ENCODE peak calls at places on chromosome 15, in four cellular contexts. W, X, P and G are unnamed samples.
A peak's percentile ranks its signal among the peaks of the same experiment; 100 is the strongest.

GRCh38 chr15:80058851-80059785 is at the start of gene ZFAND6:
- DNase-seq in W (peak; percentile 98), X (peak; percentile 95), P (peak; percentile 74), G (peak; percentile 99)

GRCh38 chr15:58467121-58467721 is 35.4 kb downstream of the LIPC start:
- DNase-seq in W (no peak), X (no peak), P (no peak), G (no peak)

GRCh38 chr15:68231102-68231818 is 1.7 kb upstream of the CLN6 start:
- DNase-seq in W (no peak), X (no peak), P (no peak), G (no peak)

GRCh38 chr15:45704329-45705249 is 69.8 kb downstream of the SQOR start:
- DNase-seq in W (peak; percentile 82), X (no peak), P (no peak), G (peak; percentile 81)

GRCh38 chr15:77859491-77860060 is 217.9 kb downstream of the TBC1D2B start:
- DNase-seq in W (peak; percentile 67), X (no peak), P (no peak), G (peak; percentile 38)

GRCh38 chr15:33278816-33279612 is 31.8 kb upstream of the RYR3 start:
- DNase-seq in W (no peak), X (no peak), P (no peak), G (peak; percentile 40)

GRCh38 chr15:91124155-91124554 is 24.1 kb downstream of the SV2B start:
- DNase-seq in W (no peak), X (no peak), P (no peak), G (peak; percentile 48)

GRCh38 chr15:84001037-84001436 is 234.5 kb upstream of the GOLGA6L4 start:
- DNase-seq in W (no peak), X (no peak), P (no peak), G (no peak)

GRCh38 chr15:32870240-32871033 is 152.6 kb downstream of the GREM1 start:
- DNase-seq in W (no peak), X (peak; percentile 25), P (peak; percentile 60), G (no peak)

GRCh38 chr15:70190296-70190695 is 92.6 kb upstream of the TLE3 start:
- DNase-seq in W (no peak), X (no peak), P (no peak), G (no peak)

GRCh38 chr15:67120839-67121540 is 55.6 kb downstream of the SMAD3 start:
- DNase-seq in W (peak; percentile 31), X (peak; percentile 57), P (peak; percentile 51), G (no peak)

GRCh38 chr15:101520395-101520794 is 30.9 kb upstream of the PCSK6 start:
- DNase-seq in W (no peak), X (no peak), P (no peak), G (no peak)

GRCh38 chr15:94582368-94582767 is 351.0 kb downstream of the MCTP2 start:
- DNase-seq in W (peak; percentile 54), X (peak; percentile 26), P (peak; percentile 9), G (peak; percentile 77)

GRCh38 chr15:38533416-38533915 is 31.1 kb downstream of the RASGRP1 start:
- DNase-seq in W (no peak), X (no peak), P (no peak), G (no peak)

GRCh38 chr15:88383354-88383753 is 83.8 kb downstream of the MRPL46 start:
- DNase-seq in W (no peak), X (no peak), P (no peak), G (no peak)

GRCh38 chr15:31382693-31383005 is 56.0 kb downstream of the KLF13 start:
- DNase-seq in W (no peak), X (no peak), P (no peak), G (no peak)

GRCh38 chr15:82730022-82730530 is 20.4 kb upstream of the AP3B2 start:
- DNase-seq in W (no peak), X (no peak), P (no peak), G (peak; percentile 38)

GRCh38 chr15:83671603-83672002 is 17.7 kb downstream of the ADAMTSL3 start:
- DNase-seq in W (no peak), X (no peak), P (no peak), G (no peak)

GRCh38 chr15:41557673-41558399 is 1.2 kb upstream of the TYRO3 start:
- DNase-seq in W (peak; percentile 76), X (peak; percentile 82), P (peak; percentile 7), G (peak; percentile 90)

GRCh38 chr15:74121858-74122257 is 8.5 kb upstream of the ISLR2 start:
- DNase-seq in W (no peak), X (no peak), P (no peak), G (no peak)

GRCh38 chr15:82662641-82663040 is 15.5 kb upstream of the CPEB1 start:
- DNase-seq in W (no peak), X (no peak), P (no peak), G (no peak)

GRCh38 chr15:72285402-72285801 is 13.0 kb upstream of the PARP6 start:
- DNase-seq in W (peak; percentile 69), X (no peak), P (no peak), G (peak; percentile 76)

GRCh38 chr15:101406014-101406413 is 83.5 kb downstream of the PCSK6 start:
- DNase-seq in W (no peak), X (no peak), P (no peak), G (no peak)

GRCh38 chr15:100997442-100997841 is 78.3 kb downstream of the LRRK1 start:
- DNase-seq in W (no peak), X (no peak), P (no peak), G (no peak)

GRCh38 chr15:33679065-33679464 is 289.2 kb upstream of the CHRM5 start:
- DNase-seq in W (no peak), X (no peak), P (no peak), G (no peak)

GRCh38 chr15:70474682-70475438 is 288.5 kb downstream of the UACA start:
- DNase-seq in W (no peak), X (no peak), P (no peak), G (no peak)

GRCh38 chr15:69462493-69463181 is 10.0 kb downstream of the RPLP1 start:
- DNase-seq in W (peak; percentile 98), X (peak; percentile 98), P (peak; percentile 83), G (peak; percentile 99)

GRCh38 chr15:73928971-73929627 is 2.8 kb downstream of the LOXL1 start:
- DNase-seq in W (no peak), X (no peak), P (no peak), G (no peak)

GRCh38 chr15:36632196-36632595 is 52.8 kb downstream of the CDIN1 start:
- DNase-seq in W (no peak), X (no peak), P (no peak), G (no peak)
- TF ChIP-seq CREB1 in W (no peak), X (no peak), P (no peak), G (no peak)

DNA sequence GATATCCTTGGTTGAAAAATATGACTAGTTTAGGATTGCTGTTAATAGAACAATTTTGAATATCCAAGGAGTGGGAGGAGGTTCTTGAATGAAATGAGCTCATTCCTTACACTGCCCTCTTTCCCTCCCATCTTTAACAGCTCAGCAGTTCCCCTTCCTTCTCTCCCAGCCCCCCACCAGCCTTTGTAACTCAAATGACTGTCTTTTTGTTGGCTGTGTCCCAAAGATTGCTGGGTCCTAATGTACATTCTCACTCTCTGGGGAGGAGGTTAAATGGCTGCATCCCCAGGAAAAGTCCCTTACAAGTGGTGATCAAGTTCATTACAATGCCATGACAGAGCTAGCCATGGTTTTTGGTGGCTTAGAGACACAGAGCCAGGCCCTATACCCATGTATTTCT is 293.1 kb upstream of the TPM1 start:
- DNase-seq in W (no peak), X (no peak), P (no peak), G (peak; percentile 27)
- TF ChIP-seq CREB1 in W (no peak), X (no peak), P (no peak), G (no peak)

GRCh38 chr15:39670687-39671086 is 89.8 kb downstream of the THBS1 start:
- DNase-seq in W (no peak), X (no peak), P (no peak), G (no peak)

GRCh38 chr15:39672184-39672583 is 91.3 kb downstream of the THBS1 start:
- DNase-seq in W (no peak), X (no peak), P (no peak), G (no peak)

GRCh38 chr15:39668457-39668856 is 87.6 kb downstream of the THBS1 start:
- DNase-seq in W (no peak), X (no peak), P (no peak), G (no peak)

GRCh38 chr15:39667382-39668127 is 86.7 kb downstream of the THBS1 start:
- DNase-seq in W (no peak), X (no peak), P (no peak), G (no peak)

GRCh38 chr15:39669671-39670070 is 88.8 kb downstream of the THBS1 start:
- DNase-seq in W (no peak), X (no peak), P (no peak), G (no peak)
- TF ChIP-seq CREB1 in W (no peak), X (no peak), P (no peak), G (no peak)

GRCh38 chr15:64092075-64092820 is 1.4 kb downstream of the CIAO2A start:
- DNase-seq in W (no peak), X (peak; percentile 30), P (no peak), G (peak; percentile 22)

GRCh38 chr15:64090527-64090926 is 3.1 kb downstream of the CIAO2A start:
- DNase-seq in W (no peak), X (no peak), P (no peak), G (no peak)

GRCh38 chr15:64093627-64094417 is at the start of gene CIAO2A:
- DNase-seq in W (peak; percentile 95), X (peak; percentile 90), P (peak; percentile 99), G (peak; percentile 100)

GRCh38 chr15:64095431-64095794 is 369 bp upstream of the SNX1 start:
- DNase-seq in W (no peak), X (no peak), P (no peak), G (no peak)

DNA sequence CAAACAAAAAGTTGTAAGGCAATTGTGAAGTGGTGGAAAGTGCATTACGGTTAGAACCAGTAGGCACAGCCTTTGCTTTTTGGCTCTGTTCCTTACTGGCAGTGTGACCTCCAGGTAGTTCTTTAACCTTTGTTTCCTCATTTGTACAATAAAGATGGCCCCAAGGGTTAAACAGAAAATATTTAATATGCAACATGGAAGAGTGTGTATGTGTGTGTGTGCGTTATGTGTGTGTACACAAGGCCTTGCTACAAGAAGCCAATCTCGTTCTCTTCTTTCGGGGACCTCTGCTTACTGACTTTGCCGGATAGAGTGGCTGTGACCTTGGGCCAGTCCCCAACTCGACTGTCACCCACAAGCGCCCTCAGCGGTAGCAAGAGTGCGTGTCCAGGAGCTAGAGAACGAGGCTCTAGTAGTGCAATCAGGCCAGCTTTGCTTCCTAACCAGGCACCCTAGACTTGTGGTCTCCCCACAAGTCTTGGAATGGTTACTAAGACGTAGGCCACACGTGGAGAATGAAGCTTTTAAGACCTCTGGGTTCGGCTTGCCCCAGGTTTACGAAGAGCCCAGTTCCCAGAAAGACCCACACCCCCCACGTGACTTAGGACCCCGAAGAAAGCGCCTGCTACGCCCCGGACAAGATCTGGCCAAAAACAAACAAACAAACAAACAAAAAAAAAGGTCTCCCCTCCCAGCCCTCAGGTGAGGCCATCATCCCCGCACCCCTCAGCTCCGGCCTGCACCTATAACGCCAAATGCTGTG is 593 bp downstream of the CIAO2A start:
- DNase-seq in W (peak; percentile 44), X (peak; percentile 63), P (no peak), G (peak; percentile 76)
- TF ChIP-seq CREB1 in W (no peak), X (no peak), P (no peak), G (no peak)

GRCh38 chr15:52181938-52182780 is 9.0 kb downstream of the GNB5 start:
- DNase-seq in W (no peak), X (no peak), P (no peak), G (no peak)

GRCh38 chr15:52178765-52179164 is 12.4 kb downstream of the GNB5 start:
- DNase-seq in W (no peak), X (no peak), P (no peak), G (no peak)

GRCh38 chr15:52180196-52180835 is 10.9 kb downstream of the GNB5 start:
- DNase-seq in W (no peak), X (no peak), P (no peak), G (no peak)

GRCh38 chr15:52179278-52180195 is 11.7 kb downstream of the GNB5 start:
- DNase-seq in W (peak; percentile 89), X (peak; percentile 81), P (peak; percentile 37), G (peak; percentile 94)

GRCh38 chr15:52180851-52181450 is 10.2 kb downstream of the GNB5 start:
- DNase-seq in W (no peak), X (no peak), P (no peak), G (no peak)
- TF ChIP-seq CREB1 in W (no peak), X (no peak), P (no peak), G (no peak)